ENCODE peak calls at places on chromosomes 2 and 18, in five cellular contexts. One of them, this sample, is unnamed. For H3K4me1, the result is how much of the 10 kb centered on the place peaks cover.

GRCh38 chr2:142291964-142292363 is 161.1 kb upstream of the LRP1B start:
- DNase-seq in HCT116: no peak
- DNase-seq in breast epithelium: no peak
- DNase-seq in A549: no peak
- DNase-seq in body of pancreas: no peak
- DNase-seq in this sample: no peak

GRCh38 chr2:42297322-42297936 is 63.6 kb downstream of the COX7A2L start:
- DNase-seq in breast epithelium: no peak
- DNase-seq in body of pancreas: no peak
- DNase-seq in HCT116: no peak
- DNase-seq in A549: no peak
- DNase-seq in this sample: no peak

GRCh38 chr2:75655861-75656260 is 9.3 kb downstream of the MRPL19 start:
- DNase-seq in breast epithelium: no peak
- DNase-seq in body of pancreas: no peak
- DNase-seq in A549: no peak
- DNase-seq in HCT116: no peak
- DNase-seq in this sample: no peak

GRCh38 chr2:226716126-226716525 is 83.5 kb downstream of the IRS1 start:
- DNase-seq in HCT116: no peak
- DNase-seq in breast epithelium: no peak
- DNase-seq in body of pancreas: no peak
- DNase-seq in A549: no peak
- DNase-seq in this sample: no peak

GRCh38 chr2:219010873-219011272 is 17.7 kb upstream of the CRYBA2 start:
- DNase-seq in A549: no peak
- DNase-seq in breast epithelium: no peak
- DNase-seq in HCT116: no peak
- DNase-seq in body of pancreas: no peak
- DNase-seq in this sample: no peak

GRCh38 chr2:11022874-11023273 is 111.1 kb downstream of the KCNF1 start:
- DNase-seq in HCT116: peak
- DNase-seq in breast epithelium: no peak
- DNase-seq in body of pancreas: peak
- DNase-seq in A549: no peak
- DNase-seq in this sample: peak

GRCh38 chr2:218852911-218853667 is 6.5 kb upstream of the WNT6 start:
- DNase-seq in body of pancreas: peak
- DNase-seq in A549: no peak
- DNase-seq in HCT116: peak
- DNase-seq in breast epithelium: peak
- DNase-seq in this sample: no peak

GRCh38 chr18:55633032-55633431 is 45.0 kb upstream of the TCF4 start:
- DNase-seq in body of pancreas: no peak
- DNase-seq in A549: no peak
- DNase-seq in breast epithelium: no peak
- DNase-seq in HCT116: no peak
- DNase-seq in this sample: no peak

GRCh38 chr2:222269132-222269531 is 29.7 kb downstream of the PAX3 start:
- DNase-seq in HCT116: no peak
- DNase-seq in body of pancreas: no peak
- DNase-seq in A549: no peak
- DNase-seq in breast epithelium: no peak
- DNase-seq in this sample: no peak

GRCh38 chr2:214135966-214136365 is 274.9 kb upstream of the VWC2L start:
- DNase-seq in HCT116: no peak
- DNase-seq in breast epithelium: no peak
- DNase-seq in A549: no peak
- DNase-seq in body of pancreas: no peak
- DNase-seq in this sample: no peak

GRCh38 chr2:131039101-131039440 is 54.2 kb downstream of the FAM168B start:
- DNase-seq in A549: no peak
- DNase-seq in breast epithelium: no peak
- DNase-seq in body of pancreas: no peak
- DNase-seq in HCT116: no peak
- DNase-seq in this sample: no peak

GRCh38 chr2:64610456-64610855 is 43.3 kb downstream of the SERTAD2 start:
- DNase-seq in breast epithelium: no peak
- DNase-seq in A549: no peak
- DNase-seq in HCT116: no peak
- DNase-seq in body of pancreas: no peak
- DNase-seq in this sample: no peak

GRCh38 chr2:180268006-180268405 is 260.9 kb upstream of the CWC22 start:
- DNase-seq in HCT116: no peak
- DNase-seq in breast epithelium: no peak
- DNase-seq in A549: no peak
- DNase-seq in body of pancreas: no peak
- DNase-seq in this sample: no peak

GRCh38 chr2:172086349-172087190 is 1.3 kb downstream of the DLX1 start:
- DNase-seq in HCT116: no peak
- DNase-seq in breast epithelium: no peak
- DNase-seq in body of pancreas: peak
- DNase-seq in A549: no peak
- DNase-seq in this sample: no peak

DNA sequence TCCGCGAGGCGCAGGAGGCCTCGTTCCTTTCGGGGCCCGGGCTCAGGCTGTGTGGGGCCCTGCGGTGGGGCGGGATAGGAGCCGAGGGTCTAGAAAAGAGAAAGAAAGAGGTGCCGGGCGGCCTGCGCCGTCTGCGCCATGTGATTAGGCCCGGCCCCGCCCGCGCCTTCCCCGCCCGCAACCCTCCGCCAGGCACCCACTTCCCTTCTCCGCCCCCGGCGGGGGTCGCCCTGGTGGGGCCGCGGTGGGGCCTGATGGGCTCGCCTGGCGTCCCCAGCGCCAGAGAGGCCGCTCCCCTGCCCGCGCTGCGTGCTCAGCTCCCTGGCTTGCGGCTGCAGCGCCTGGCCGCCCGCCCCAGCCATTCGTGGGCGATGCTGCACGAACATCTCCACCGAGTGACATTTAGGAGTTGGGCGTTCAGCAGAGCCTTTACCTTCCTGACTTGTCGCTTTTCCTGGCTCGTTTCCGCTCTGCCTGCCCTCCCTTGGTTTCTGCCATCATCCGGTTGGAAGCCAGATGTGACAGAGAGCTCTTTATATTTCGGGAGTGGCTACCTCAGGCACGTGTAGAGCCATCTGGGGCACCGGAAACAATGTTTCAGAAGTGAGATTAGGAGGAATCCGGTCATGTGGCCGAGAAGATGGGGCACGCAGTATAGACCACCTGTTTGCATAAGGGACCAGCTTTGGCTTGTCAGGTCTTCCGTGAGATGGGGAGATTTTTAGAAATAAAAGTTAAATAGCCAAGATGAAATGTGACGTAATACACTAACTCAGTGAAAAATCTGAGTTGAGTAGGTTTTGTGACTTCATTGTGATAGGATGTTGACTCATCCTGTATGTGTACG is 1.1 kb downstream of the GLS start:
- DNase-seq in HCT116: peak
- DNase-seq in breast epithelium: peak
- DNase-seq in body of pancreas: peak
- DNase-seq in A549: no peak
- DNase-seq in this sample: no peak
- TF ChIP-seq POLR2A in HCT116: peak
- TF ChIP-seq POLR2A in breast epithelium: peak
- TF ChIP-seq POLR2A in body of pancreas: peak
- TF ChIP-seq POLR2A in A549: peak
- TF ChIP-seq POLR2A in this sample: no peak

GRCh38 chr2:201451330-201452057 is at the start of the genes STRADB and TRAK2:
- DNase-seq in body of pancreas: peak
- DNase-seq in breast epithelium: peak
- DNase-seq in A549: peak
- DNase-seq in HCT116: peak
- DNase-seq in this sample: peak

GRCh38 chr2:201450910-201451329 is 338 bp downstream of the TRAK2 start:
- DNase-seq in A549: peak
- DNase-seq in breast epithelium: no peak
- DNase-seq in body of pancreas: no peak
- DNase-seq in HCT116: no peak
- DNase-seq in this sample: no peak

GRCh38 chr2:201452058-201452736 is 657 bp downstream of the STRADB start:
- DNase-seq in breast epithelium: no peak
- DNase-seq in A549: no peak
- DNase-seq in body of pancreas: no peak
- DNase-seq in HCT116: no peak
- DNase-seq in this sample: no peak

GRCh38 chr2:201448701-201449100 is 2.6 kb downstream of the TRAK2 start:
- DNase-seq in HCT116: no peak
- DNase-seq in body of pancreas: no peak
- DNase-seq in breast epithelium: no peak
- DNase-seq in A549: no peak
- DNase-seq in this sample: no peak

DNA sequence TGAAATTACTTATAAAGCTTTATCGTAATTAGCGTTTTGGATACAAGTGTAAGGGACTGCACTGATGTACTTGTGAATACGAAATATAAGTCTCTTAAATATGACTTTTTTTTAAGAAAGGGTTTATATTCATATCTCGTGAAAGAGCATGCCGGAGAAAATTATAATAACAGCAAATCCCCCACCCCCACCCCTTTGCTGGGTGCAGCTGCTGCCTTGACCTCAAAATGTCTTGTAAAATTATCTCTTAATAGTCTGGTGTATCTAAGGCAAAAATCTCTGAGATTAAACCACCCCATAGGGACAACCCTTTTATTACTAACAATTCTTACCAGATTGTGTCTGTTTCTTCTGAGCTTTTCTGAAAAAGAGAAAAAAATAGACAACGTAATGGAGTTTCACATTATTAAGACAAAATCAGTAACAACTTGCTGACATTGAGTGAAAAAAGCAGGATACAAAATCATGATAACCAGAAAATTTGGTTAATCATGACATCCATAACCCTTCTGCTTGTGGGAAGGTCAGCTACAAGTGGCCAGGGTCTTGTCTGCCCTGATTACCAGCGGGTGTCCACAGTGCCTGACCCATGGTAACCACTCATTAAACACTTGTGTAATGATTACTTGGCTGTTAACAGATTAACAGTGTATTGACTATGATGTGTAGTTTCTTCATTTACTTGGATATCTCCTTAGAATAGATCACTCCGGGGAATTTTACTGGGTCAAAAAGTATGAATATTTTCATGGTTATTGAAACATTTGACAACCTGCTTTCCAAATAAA is 1.5 kb downstream of the STRADB start:
- DNase-seq in breast epithelium: no peak
- DNase-seq in body of pancreas: no peak
- DNase-seq in A549: no peak
- DNase-seq in HCT116: no peak
- DNase-seq in this sample: no peak
- H3K4me3 ChIP-seq in breast epithelium: peak
- H3K4me3 ChIP-seq in body of pancreas: no peak
- H3K4me3 ChIP-seq in A549: peak
- H3K4me3 ChIP-seq in HCT116: no peak
- H3K4me3 ChIP-seq in this sample: peak

DNA sequence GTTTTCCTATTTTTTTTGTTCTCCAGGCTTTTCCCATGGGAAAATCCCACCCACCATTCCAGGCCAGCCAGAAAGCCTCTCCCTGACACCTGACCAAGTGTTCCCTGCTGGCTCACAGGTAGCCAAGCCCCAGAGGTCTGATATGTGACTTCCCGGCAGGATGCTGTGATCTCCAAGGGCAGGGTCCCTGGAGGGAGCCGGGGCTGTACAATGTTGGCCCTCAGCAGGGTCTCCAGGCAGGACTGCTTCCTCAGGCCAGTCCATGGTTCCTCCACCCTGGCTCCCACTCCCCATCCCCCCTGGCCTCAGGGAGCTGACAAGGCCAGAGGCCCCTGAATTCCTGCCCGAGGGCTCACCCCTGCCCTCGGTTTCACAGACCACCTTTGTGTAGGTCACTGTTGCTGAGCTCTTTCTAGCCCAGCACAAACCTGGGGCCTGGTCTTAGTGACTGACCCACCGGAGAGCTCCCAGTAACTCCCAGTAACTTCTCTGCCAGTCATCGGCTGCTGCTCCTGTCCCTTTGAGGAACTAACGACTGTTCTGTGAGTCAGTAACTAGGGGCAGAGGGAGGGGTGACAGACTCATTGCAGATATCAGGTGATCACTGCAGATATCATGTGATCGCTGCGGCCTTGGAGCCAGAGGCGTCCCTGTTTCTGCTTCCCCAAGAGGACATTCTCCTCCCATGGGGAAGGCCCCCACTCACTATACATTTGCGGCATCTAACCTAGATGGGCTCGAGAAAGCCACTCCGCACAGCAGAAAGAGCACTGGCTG is 38.7 kb downstream of the SDC1 start:
- DNase-seq in body of pancreas: peak
- DNase-seq in breast epithelium: no peak
- DNase-seq in A549: peak
- DNase-seq in HCT116: no peak
- DNase-seq in this sample: no peak
- H3K4me1 ChIP-seq in body of pancreas: under half
- H3K4me1 ChIP-seq in breast epithelium: under half
- H3K4me1 ChIP-seq in A549: half or more
- H3K4me1 ChIP-seq in HCT116: under half
- H3K4me1 ChIP-seq in this sample: under half

GRCh38 chr2:233062946-233063268 is 2.8 kb downstream of the INPP5D start:
- DNase-seq in body of pancreas: no peak
- DNase-seq in HCT116: no peak
- DNase-seq in breast epithelium: no peak
- DNase-seq in A549: no peak
- DNase-seq in this sample: no peak

GRCh38 chr2:233062447-233062842 is 2.3 kb downstream of the INPP5D start:
- DNase-seq in body of pancreas: no peak
- DNase-seq in HCT116: no peak
- DNase-seq in A549: no peak
- DNase-seq in breast epithelium: peak
- DNase-seq in this sample: no peak

GRCh38 chr2:233060500-233061006 is 411 bp downstream of the INPP5D start:
- DNase-seq in body of pancreas: peak
- DNase-seq in HCT116: no peak
- DNase-seq in A549: no peak
- DNase-seq in breast epithelium: peak
- DNase-seq in this sample: no peak

GRCh38 chr2:233061007-233061590 is 957 bp downstream of the INPP5D start:
- DNase-seq in HCT116: no peak
- DNase-seq in A549: no peak
- DNase-seq in body of pancreas: no peak
- DNase-seq in breast epithelium: peak
- DNase-seq in this sample: no peak

DNA sequence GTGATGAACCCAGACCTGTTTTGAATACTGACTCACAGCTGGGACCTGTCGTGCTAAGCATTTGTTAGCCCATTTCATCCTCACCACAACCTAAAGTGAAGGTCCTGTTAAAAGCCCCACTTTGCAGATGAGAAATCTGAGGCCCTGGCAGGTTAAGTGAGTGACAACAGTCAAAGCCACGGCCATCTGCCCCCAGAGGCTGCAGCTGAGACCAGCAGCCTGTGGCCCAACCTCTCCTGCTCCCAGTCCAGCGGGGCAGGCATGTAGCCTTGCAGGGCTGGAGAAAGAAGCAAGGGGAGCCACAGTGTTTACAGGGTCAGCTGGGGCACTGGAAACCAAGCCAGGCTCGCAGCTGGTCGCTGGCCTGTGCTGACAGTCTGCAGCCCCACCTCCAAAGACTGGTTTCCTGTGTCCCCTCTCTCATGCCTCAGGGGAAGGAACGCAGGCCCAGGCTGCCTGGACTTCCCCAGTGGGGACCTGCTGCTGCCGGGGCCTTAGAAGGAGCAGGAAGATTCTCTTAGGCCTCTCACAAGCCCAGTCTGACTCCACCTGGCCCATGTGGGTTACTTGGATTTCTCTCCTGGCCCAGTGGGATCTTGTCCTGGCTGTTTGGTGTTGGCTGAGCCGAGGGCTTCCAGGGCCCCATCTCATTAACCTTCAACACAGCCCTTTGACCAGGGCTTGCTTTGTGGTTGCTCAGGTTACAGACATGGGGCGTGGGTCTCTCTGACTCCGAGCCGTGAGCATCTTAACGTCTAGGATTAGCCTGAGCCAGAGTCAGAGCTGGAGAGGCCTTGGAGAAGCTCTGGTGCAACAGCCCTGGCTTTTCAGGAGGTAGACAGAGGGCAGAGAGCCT is 1.7 kb downstream of the INPP5D start:
- DNase-seq in A549: no peak
- DNase-seq in breast epithelium: peak
- DNase-seq in body of pancreas: peak
- DNase-seq in HCT116: no peak
- DNase-seq in this sample: peak
- TF ChIP-seq POLR2A in A549: no peak
- TF ChIP-seq POLR2A in breast epithelium: no peak
- TF ChIP-seq POLR2A in body of pancreas: peak
- TF ChIP-seq POLR2A in HCT116: no peak
- TF ChIP-seq POLR2A in this sample: no peak